ENCODE peak calls at places on chromosomes 3 and 15, in nine cellular contexts. One of them, this sample, is unnamed.

GRCh38 chr3:53346922-53347260 is 452 bp downstream of the DCP1A start:
- DNase-seq in activated T-helper 1 cell treated with anti-CD3 and anti-CD28 coated beads, Interleukin-2, amount 50 U/mL, for 16 hours: no peak
- DNase-seq in A549: no peak
- DNase-seq in NCI-H1436: no peak
- DNase-seq in fibroblast of lung: no peak
- DNase-seq in activated naive CD4-positive, alpha-beta T cell: no peak
- DNase-seq in HT1080: no peak
- DNase-seq in HFF-Myc: no peak
- DNase-seq in NCI-H774: no peak
- DNase-seq in this sample: no peak

GRCh38 chr3:159848348-159849118 is 140.1 kb upstream of the IL12A start:
- DNase-seq in activated T-helper 1 cell treated with anti-CD3 and anti-CD28 coated beads, Interleukin-2, amount 50 U/mL, for 16 hours: no peak
- DNase-seq in A549: no peak
- DNase-seq in NCI-H1436: no peak
- DNase-seq in fibroblast of lung: no peak
- DNase-seq in activated naive CD4-positive, alpha-beta T cell: no peak
- DNase-seq in HT1080: no peak
- DNase-seq in HFF-Myc: no peak
- DNase-seq in NCI-H774: no peak
- DNase-seq in this sample: no peak

GRCh38 chr3:31132132-31132769 is 237.8 kb upstream of the GADL1 start:
- DNase-seq in activated T-helper 1 cell treated with anti-CD3 and anti-CD28 coated beads, Interleukin-2, amount 50 U/mL, for 16 hours: no peak
- DNase-seq in A549: peak
- DNase-seq in NCI-H1436: no peak
- DNase-seq in fibroblast of lung: peak
- DNase-seq in activated naive CD4-positive, alpha-beta T cell: no peak
- DNase-seq in HT1080: peak
- DNase-seq in HFF-Myc: peak
- DNase-seq in NCI-H774: no peak
- DNase-seq in this sample: peak

GRCh38 chr15:59360305-59360704 is 12.4 kb downstream of the MYO1E start:
- DNase-seq in activated T-helper 1 cell treated with anti-CD3 and anti-CD28 coated beads, Interleukin-2, amount 50 U/mL, for 16 hours: no peak
- DNase-seq in A549: no peak
- DNase-seq in NCI-H1436: no peak
- DNase-seq in fibroblast of lung: no peak
- DNase-seq in activated naive CD4-positive, alpha-beta T cell: no peak
- DNase-seq in HT1080: no peak
- DNase-seq in HFF-Myc: no peak
- DNase-seq in NCI-H774: no peak
- DNase-seq in this sample: no peak

GRCh38 chr3:73036694-73037368 is 24.6 kb upstream of the EBLN2 start:
- DNase-seq in activated T-helper 1 cell treated with anti-CD3 and anti-CD28 coated beads, Interleukin-2, amount 50 U/mL, for 16 hours: no peak
- DNase-seq in A549: no peak
- DNase-seq in NCI-H1436: no peak
- DNase-seq in fibroblast of lung: no peak
- DNase-seq in activated naive CD4-positive, alpha-beta T cell: no peak
- DNase-seq in HT1080: no peak
- DNase-seq in HFF-Myc: no peak
- DNase-seq in NCI-H774: no peak
- DNase-seq in this sample: peak

GRCh38 chr3:153166206-153166605 is 4.2 kb downstream of the RAP2B start:
- DNase-seq in activated T-helper 1 cell treated with anti-CD3 and anti-CD28 coated beads, Interleukin-2, amount 50 U/mL, for 16 hours: no peak
- DNase-seq in A549: no peak
- DNase-seq in NCI-H1436: no peak
- DNase-seq in fibroblast of lung: no peak
- DNase-seq in activated naive CD4-positive, alpha-beta T cell: no peak
- DNase-seq in HT1080: peak
- DNase-seq in HFF-Myc: no peak
- DNase-seq in NCI-H774: no peak
- DNase-seq in this sample: no peak

GRCh38 chr3:96007650-96008195 is 806.7 kb upstream of the EPHA6 start:
- DNase-seq in activated T-helper 1 cell treated with anti-CD3 and anti-CD28 coated beads, Interleukin-2, amount 50 U/mL, for 16 hours: no peak
- DNase-seq in A549: no peak
- DNase-seq in NCI-H1436: no peak
- DNase-seq in fibroblast of lung: no peak
- DNase-seq in activated naive CD4-positive, alpha-beta T cell: no peak
- DNase-seq in HT1080: no peak
- DNase-seq in HFF-Myc: no peak
- DNase-seq in NCI-H774: no peak
- DNase-seq in this sample: no peak

GRCh38 chr15:38589502-38589901 is 24.9 kb upstream of the RASGRP1 start:
- DNase-seq in activated T-helper 1 cell treated with anti-CD3 and anti-CD28 coated beads, Interleukin-2, amount 50 U/mL, for 16 hours: no peak
- DNase-seq in A549: peak
- DNase-seq in NCI-H1436: no peak
- DNase-seq in fibroblast of lung: peak
- DNase-seq in activated naive CD4-positive, alpha-beta T cell: no peak
- DNase-seq in HT1080: peak
- DNase-seq in HFF-Myc: no peak
- DNase-seq in NCI-H774: no peak
- DNase-seq in this sample: peak

GRCh38 chr3:38823722-38824121 is 7.7 kb upstream of the SCN10A start:
- DNase-seq in activated T-helper 1 cell treated with anti-CD3 and anti-CD28 coated beads, Interleukin-2, amount 50 U/mL, for 16 hours: no peak
- DNase-seq in A549: no peak
- DNase-seq in NCI-H1436: no peak
- DNase-seq in fibroblast of lung: no peak
- DNase-seq in activated naive CD4-positive, alpha-beta T cell: no peak
- DNase-seq in HT1080: no peak
- DNase-seq in HFF-Myc: no peak
- DNase-seq in NCI-H774: no peak
- DNase-seq in this sample: no peak

GRCh38 chr3:123660900-123661299 is 76.0 kb upstream of the HACD2 start:
- DNase-seq in activated T-helper 1 cell treated with anti-CD3 and anti-CD28 coated beads, Interleukin-2, amount 50 U/mL, for 16 hours: no peak
- DNase-seq in A549: no peak
- DNase-seq in NCI-H1436: no peak
- DNase-seq in fibroblast of lung: peak
- DNase-seq in activated naive CD4-positive, alpha-beta T cell: no peak
- DNase-seq in HT1080: no peak
- DNase-seq in HFF-Myc: peak
- DNase-seq in NCI-H774: no peak
- DNase-seq in this sample: no peak